ENCODE peak calls at places on chromosomes 7 and 10, in seven cellular contexts. One of them, this sample, is unnamed.

GRCh38 chr7:101978683-101979082 is 161.3 kb downstream of the CUX1 start:
- DNase-seq in tibial nerve: no peak
- DNase-seq in PC-3: peak
- DNase-seq in CD4-positive, alpha-beta T cell: no peak
- DNase-seq in left ventricle myocardium inferior: no peak
- DNase-seq in GM23338: no peak
- DNase-seq in colonic mucosa: no peak
- DNase-seq in this sample: no peak

GRCh38 chr10:62083868-62084267 is 182.4 kb downstream of the ARID5B start:
- DNase-seq in tibial nerve: no peak
- DNase-seq in PC-3: peak
- DNase-seq in CD4-positive, alpha-beta T cell: no peak
- DNase-seq in left ventricle myocardium inferior: peak
- DNase-seq in GM23338: no peak
- DNase-seq in colonic mucosa: peak
- DNase-seq in this sample: peak

GRCh38 chr7:2637505-2638223 is 5.9 kb downstream of the TTYH3 start:
- DNase-seq in tibial nerve: peak
- DNase-seq in PC-3: no peak
- DNase-seq in CD4-positive, alpha-beta T cell: no peak
- DNase-seq in left ventricle myocardium inferior: peak
- DNase-seq in GM23338: no peak
- DNase-seq in colonic mucosa: no peak
- DNase-seq in this sample: no peak

GRCh38 chr10:103367379-103367781 is 396 bp upstream of the TAF5 start:
- DNase-seq in tibial nerve: no peak
- DNase-seq in PC-3: no peak
- DNase-seq in CD4-positive, alpha-beta T cell: no peak
- DNase-seq in left ventricle myocardium inferior: no peak
- DNase-seq in GM23338: no peak
- DNase-seq in colonic mucosa: peak
- DNase-seq in this sample: no peak

GRCh38 chr10:129758591-129759021 is 205.5 kb downstream of the EBF3 start:
- DNase-seq in tibial nerve: no peak
- DNase-seq in PC-3: no peak
- DNase-seq in CD4-positive, alpha-beta T cell: no peak
- DNase-seq in left ventricle myocardium inferior: no peak
- DNase-seq in GM23338: no peak
- DNase-seq in colonic mucosa: no peak
- DNase-seq in this sample: no peak

GRCh38 chr7:150976529-150977381 is 1.4 kb downstream of the KCNH2 start:
- DNase-seq in tibial nerve: no peak
- DNase-seq in PC-3: no peak
- DNase-seq in CD4-positive, alpha-beta T cell: no peak
- DNase-seq in left ventricle myocardium inferior: peak
- DNase-seq in GM23338: peak
- DNase-seq in colonic mucosa: no peak
- DNase-seq in this sample: no peak

GRCh38 chr7:2805213-2806003 is 38.7 kb downstream of the GNA12 start:
- DNase-seq in tibial nerve: no peak
- DNase-seq in PC-3: no peak
- DNase-seq in CD4-positive, alpha-beta T cell: no peak
- DNase-seq in left ventricle myocardium inferior: peak
- DNase-seq in GM23338: no peak
- DNase-seq in colonic mucosa: no peak
- DNase-seq in this sample: peak

GRCh38 chr7:94300176-94300835 is 94.4 kb upstream of the COL1A2 start:
- DNase-seq in tibial nerve: no peak
- DNase-seq in PC-3: peak
- DNase-seq in CD4-positive, alpha-beta T cell: no peak
- DNase-seq in left ventricle myocardium inferior: no peak
- DNase-seq in GM23338: no peak
- DNase-seq in colonic mucosa: no peak
- DNase-seq in this sample: no peak

GRCh38 chr10:35306852-35307251 is 29.5 kb upstream of the CCNY start:
- DNase-seq in tibial nerve: no peak
- DNase-seq in PC-3: peak
- DNase-seq in CD4-positive, alpha-beta T cell: no peak
- DNase-seq in left ventricle myocardium inferior: no peak
- DNase-seq in GM23338: no peak
- DNase-seq in colonic mucosa: peak
- DNase-seq in this sample: no peak

GRCh38 chr10:71212249-71213126 is at the start of gene UNC5B:
- DNase-seq in tibial nerve: peak
- DNase-seq in PC-3: peak
- DNase-seq in CD4-positive, alpha-beta T cell: peak
- DNase-seq in left ventricle myocardium inferior: peak
- DNase-seq in GM23338: peak
- DNase-seq in colonic mucosa: peak
- DNase-seq in this sample: peak

GRCh38 chr10:1180836-1181235 is 124.7 kb downstream of the WDR37 start:
- DNase-seq in tibial nerve: no peak
- DNase-seq in PC-3: no peak
- DNase-seq in CD4-positive, alpha-beta T cell: no peak
- DNase-seq in left ventricle myocardium inferior: no peak
- DNase-seq in GM23338: peak
- DNase-seq in colonic mucosa: no peak
- DNase-seq in this sample: no peak

GRCh38 chr10:105679781-105680180 is 1038.7 kb downstream of the SORCS3 start:
- DNase-seq in tibial nerve: no peak
- DNase-seq in PC-3: no peak
- DNase-seq in CD4-positive, alpha-beta T cell: no peak
- DNase-seq in left ventricle myocardium inferior: no peak
- DNase-seq in GM23338: peak
- DNase-seq in colonic mucosa: no peak
- DNase-seq in this sample: no peak

GRCh38 chr10:5944389-5945202 is 32.7 kb downstream of the IL15RA start:
- DNase-seq in tibial nerve: peak
- DNase-seq in PC-3: peak
- DNase-seq in CD4-positive, alpha-beta T cell: no peak
- DNase-seq in left ventricle myocardium inferior: peak
- DNase-seq in GM23338: no peak
- DNase-seq in colonic mucosa: peak
- DNase-seq in this sample: peak
- H3K27ac ChIP-seq in tibial nerve: no peak
- H3K27ac ChIP-seq in PC-3: peak
- H3K27ac ChIP-seq in CD4-positive, alpha-beta T cell: no peak
- H3K27ac ChIP-seq in left ventricle myocardium inferior: peak
- H3K27ac ChIP-seq in GM23338: peak
- H3K27ac ChIP-seq in colonic mucosa: peak
- H3K27ac ChIP-seq in this sample: peak

GRCh38 chr7:116862234-116863167 is at the start of gene CAPZA2:
- DNase-seq in tibial nerve: peak
- DNase-seq in PC-3: peak
- DNase-seq in CD4-positive, alpha-beta T cell: peak
- DNase-seq in left ventricle myocardium inferior: peak
- DNase-seq in GM23338: peak
- DNase-seq in colonic mucosa: peak
- DNase-seq in this sample: peak
- TF ChIP-seq CTCF in tibial nerve: peak
- TF ChIP-seq CTCF in PC-3: no peak
- TF ChIP-seq CTCF in CD4-positive, alpha-beta T cell: peak
- TF ChIP-seq CTCF in left ventricle myocardium inferior: peak
- TF ChIP-seq CTCF in GM23338: no peak
- TF ChIP-seq CTCF in colonic mucosa: no peak
- TF ChIP-seq CTCF in this sample: peak

GRCh38 chr7:80634505-80634904 is 3.9 kb upstream of the CD36 start:
- DNase-seq in tibial nerve: peak
- DNase-seq in PC-3: peak
- DNase-seq in CD4-positive, alpha-beta T cell: no peak
- DNase-seq in left ventricle myocardium inferior: no peak
- DNase-seq in GM23338: no peak
- DNase-seq in colonic mucosa: no peak
- DNase-seq in this sample: no peak
- H3K27ac ChIP-seq in tibial nerve: no peak
- H3K27ac ChIP-seq in PC-3: peak
- H3K27ac ChIP-seq in CD4-positive, alpha-beta T cell: no peak
- H3K27ac ChIP-seq in left ventricle myocardium inferior: peak
- H3K27ac ChIP-seq in GM23338: no peak
- H3K27ac ChIP-seq in colonic mucosa: no peak
- H3K27ac ChIP-seq in this sample: no peak

DNA sequence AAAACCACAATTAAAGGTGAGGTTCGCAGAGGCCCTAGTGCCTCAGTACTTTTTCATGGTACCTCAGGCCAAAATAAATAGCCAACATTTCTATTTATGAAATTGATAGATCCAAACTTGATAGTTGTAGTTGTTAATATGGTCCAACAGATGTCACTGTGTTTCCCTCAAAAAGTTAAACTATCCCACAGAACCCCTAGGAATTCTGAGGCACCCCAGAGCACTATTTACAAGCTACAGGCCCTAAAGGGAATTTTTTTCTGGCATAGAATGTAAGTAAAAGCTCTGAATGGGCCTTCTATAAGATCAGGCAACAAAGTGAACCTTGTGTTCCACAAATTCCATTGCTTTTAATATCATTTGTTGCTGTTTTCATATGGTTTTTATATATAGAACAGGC is 3.8 kb upstream of the ARL4A start:
- DNase-seq in tibial nerve: no peak
- DNase-seq in PC-3: peak
- DNase-seq in CD4-positive, alpha-beta T cell: no peak
- DNase-seq in left ventricle myocardium inferior: no peak
- DNase-seq in GM23338: peak
- DNase-seq in colonic mucosa: no peak
- DNase-seq in this sample: no peak
- TF ChIP-seq CTCF in tibial nerve: peak
- TF ChIP-seq CTCF in PC-3: peak
- TF ChIP-seq CTCF in CD4-positive, alpha-beta T cell: peak
- TF ChIP-seq CTCF in left ventricle myocardium inferior: peak
- TF ChIP-seq CTCF in GM23338: peak
- TF ChIP-seq CTCF in colonic mucosa: peak
- TF ChIP-seq CTCF in this sample: no peak

DNA sequence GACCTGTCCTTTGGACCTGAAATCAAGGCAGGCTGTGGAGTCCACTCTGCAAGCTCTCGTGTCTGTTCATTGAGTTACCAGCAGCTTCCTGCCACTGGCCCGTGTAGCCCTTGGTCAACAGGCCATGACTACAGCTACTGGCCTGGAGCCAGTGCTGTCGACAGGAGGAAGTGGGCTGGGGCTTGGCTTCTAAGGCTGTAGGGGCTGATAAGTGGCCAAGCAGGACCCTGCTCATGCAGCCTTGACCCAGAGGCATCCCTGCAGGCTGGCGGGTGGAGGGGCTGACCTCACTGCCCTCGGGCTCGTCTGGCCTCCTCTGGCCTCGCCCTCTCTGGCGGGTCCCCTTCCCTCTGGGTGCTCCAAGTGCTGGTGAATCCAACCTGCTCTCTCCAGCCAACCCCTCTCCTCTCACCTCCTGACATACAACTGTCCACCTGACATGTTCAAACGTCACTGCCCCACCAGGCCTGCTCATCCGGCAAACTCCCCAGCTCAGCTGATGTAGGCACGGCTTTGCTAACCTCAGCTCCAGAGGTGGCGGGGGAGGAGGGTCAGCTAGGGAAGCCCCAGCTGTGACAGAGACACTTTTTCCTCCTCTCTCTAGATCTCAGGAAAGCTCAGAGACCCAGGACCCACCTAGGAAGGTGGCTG is 188.6 kb upstream of the LYZL2 start:
- DNase-seq in tibial nerve: peak
- DNase-seq in PC-3: peak
- DNase-seq in CD4-positive, alpha-beta T cell: no peak
- DNase-seq in left ventricle myocardium inferior: peak
- DNase-seq in GM23338: no peak
- DNase-seq in colonic mucosa: no peak
- DNase-seq in this sample: peak
- H3K27ac ChIP-seq in tibial nerve: no peak
- H3K27ac ChIP-seq in PC-3: no peak
- H3K27ac ChIP-seq in CD4-positive, alpha-beta T cell: no peak
- H3K27ac ChIP-seq in left ventricle myocardium inferior: peak
- H3K27ac ChIP-seq in GM23338: no peak
- H3K27ac ChIP-seq in colonic mucosa: no peak
- H3K27ac ChIP-seq in this sample: peak

This sample was measured in ovary.